ENCODE peak calls at places on chromosomes 13 and 19, in six cellular contexts. D is bronchial epithelial cell, F is kidney epithelial cell, A is endodermal cell, Z is lower leg skin, R is pancreas. H is an unnamed sample.

GRCh38 chr13:73880365-73880764 is 253.8 kb downstream of the KLF12 start:
- DNase-seq in A (no peak), D (peak), F (no peak), Z (no peak), R (no peak), H (no peak)

GRCh38 chr19:14003279-14004051 is 2.7 kb downstream of the RFX1 start:
- DNase-seq in Z (no peak), F (no peak), A (no peak), R (no peak), D (peak), H (no peak)

GRCh38 chr19:8352134-8352827 is 9.2 kb upstream of the KANK3 start:
- DNase-seq in R (no peak), Z (no peak), D (no peak), A (no peak), F (no peak), H (no peak)

GRCh38 chr13:112850273-112850672 is 118.7 kb upstream of the MCF2L start:
- DNase-seq in F (no peak), A (peak), R (no peak), Z (no peak), D (no peak), H (no peak)

GRCh38 chr13:46232281-46232680 is 20.6 kb downstream of the LRRC63 start:
- DNase-seq in D (no peak), F (no peak), R (no peak), A (no peak), Z (no peak), H (no peak)

GRCh38 chr13:26017196-26017921 is 34.5 kb downstream of the SHISA2 start:
- DNase-seq in Z (no peak), R (no peak), F (no peak), D (no peak), A (no peak), H (peak)

GRCh38 chr13:111005808-111006494 is 91.1 kb upstream of the ANKRD10 start:
- DNase-seq in R (peak), A (no peak), D (no peak), Z (no peak), F (no peak), H (no peak)

GRCh38 chr19:32339988-32340874 is 5.2 kb upstream of the ZNF507 start:
- DNase-seq in R (peak), D (peak), Z (no peak), F (no peak), A (peak), H (no peak)

GRCh38 chr19:33505168-33505567 is 16.4 kb downstream of the PEPD start:
- DNase-seq in Z (no peak), R (no peak), A (no peak), D (no peak), F (no peak), H (no peak)

GRCh38 chr19:35098413-35099049 is 17.1 kb upstream of the FXYD3 start:
- DNase-seq in Z (no peak), D (peak), R (peak), F (no peak), A (no peak), H (no peak)

GRCh38 chr19:57465680-57466381 is 8.9 kb upstream of the VN1R1 start:
- DNase-seq in F (no peak), Z (no peak), A (peak), D (peak), R (no peak), H (no peak)

GRCh38 chr13:31925079-31925478 is 106.5 kb upstream of the FRY start:
- DNase-seq in R (no peak), Z (no peak), F (no peak), D (no peak), A (no peak), H (no peak)

GRCh38 chr19:7870571-7871279 is 3.5 kb downstream of the PRR36 start:
- DNase-seq in D (peak), F (no peak), Z (no peak), R (peak), A (peak), H (no peak)

GRCh38 chr19:17471410-17472125 is 1.2 kb downstream of the SLC27A1 start:
- DNase-seq in F (no peak), Z (no peak), A (peak), R (no peak), D (no peak), H (no peak)

GRCh38 chr13:39929583-39929982 is 274.1 kb downstream of the COG6 start:
- DNase-seq in R (no peak), F (no peak), D (no peak), A (no peak), Z (no peak), H (no peak)

DNA sequence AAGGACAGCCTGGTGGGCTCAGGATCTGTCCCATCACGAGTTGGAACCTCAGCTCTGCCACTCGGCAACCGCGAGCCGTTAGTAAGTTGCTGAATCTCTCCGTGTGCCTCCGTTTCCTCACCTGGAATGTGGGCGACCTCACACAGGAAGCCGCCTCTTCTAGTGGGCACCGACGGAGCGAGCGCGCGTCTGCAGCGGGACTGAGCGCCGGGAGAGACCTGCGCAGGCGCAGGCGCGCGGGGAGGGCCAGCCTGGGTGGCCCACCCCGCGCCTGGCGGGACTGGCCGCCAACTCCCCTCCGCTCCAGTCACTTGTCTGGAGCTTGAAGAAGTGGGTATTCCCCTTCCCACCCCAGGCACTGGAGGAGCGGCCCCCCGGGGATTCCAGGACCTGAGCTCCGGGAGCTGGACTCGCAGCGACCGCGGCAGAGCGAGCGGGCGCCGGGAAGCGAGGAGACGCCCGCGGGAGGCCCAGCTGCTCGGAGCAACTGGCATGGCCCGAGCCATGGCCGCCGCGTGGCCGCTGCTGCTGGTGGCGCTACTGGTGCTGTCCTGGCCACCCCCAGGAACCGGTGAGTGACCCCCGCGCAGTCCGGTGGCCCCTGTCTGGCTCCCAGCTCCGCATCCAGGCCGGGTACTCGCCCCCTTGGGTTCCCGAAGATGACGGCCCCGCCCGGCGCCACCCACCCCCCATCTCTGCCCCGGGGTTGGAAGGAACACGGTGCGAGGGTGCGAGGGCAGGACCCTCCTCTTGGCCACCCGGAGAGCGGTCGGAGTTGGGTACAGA is at the start of gene PVR:
- DNase-seq in A (peak), Z (peak), R (peak), F (peak), D (peak), H (no peak)
- TF ChIP-seq CTCF in A (peak), Z (no peak), R (no peak), F (no peak), D (peak), H (peak)

GRCh38 chr19:51337861-51338562 is 3.9 kb downstream of the VSIG10L start:
- DNase-seq in A (peak), Z (no peak), R (no peak), D (no peak), F (no peak), H (no peak)
- H3K4me3 ChIP-seq in A (peak), Z (no peak), R (no peak), D (no peak), F (no peak), H (no peak)

GRCh38 chr13:37690361-37690760 is 91.8 kb upstream of the POSTN start:
- DNase-seq in R (no peak), D (no peak), Z (no peak), F (no peak), A (no peak), H (no peak)

GRCh38 chr13:37700887-37701286 is 102.3 kb upstream of the POSTN start:
- DNase-seq in Z (no peak), F (no peak), A (no peak), D (no peak), R (no peak), H (no peak)

DNA sequence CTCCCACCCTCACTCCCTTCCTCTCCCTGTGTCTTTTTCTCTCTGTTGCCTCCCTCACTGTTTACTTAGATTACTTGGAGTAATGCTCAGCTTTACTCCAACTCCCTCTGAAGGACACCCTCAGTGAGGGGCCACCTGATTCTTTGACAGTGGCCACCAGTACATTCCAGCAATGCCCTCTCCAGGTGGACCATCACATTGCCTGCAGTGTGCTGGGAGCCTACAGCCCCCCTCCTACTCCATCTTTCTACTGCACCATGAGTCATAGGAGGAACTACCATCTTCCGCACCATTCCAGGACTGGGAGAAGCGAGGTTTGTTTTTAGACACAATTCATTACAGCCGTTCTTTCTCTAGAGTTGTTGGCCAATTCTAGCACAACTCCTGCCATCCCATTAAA is 96.6 kb upstream of the POSTN start:
- DNase-seq in R (no peak), D (no peak), A (no peak), F (no peak), Z (no peak), H (no peak)
- TF ChIP-seq CTCF in R (no peak), D (no peak), A (peak), F (no peak), Z (no peak), H (no peak)

GRCh38 chr13:27826379-27827353 is 34.4 kb downstream of the GSX1 start:
- DNase-seq in F (peak), Z (peak), R (peak), A (peak), D (peak), H (peak)
- H3K4me3 ChIP-seq in F (no peak), Z (no peak), R (peak), A (peak), D (no peak), H (peak)

GRCh38 chr19:42326969-42327368 is 1.5 kb downstream of the MEGF8 start:
- DNase-seq in R (no peak), A (no peak), D (no peak), F (no peak), Z (no peak), H (no peak)

GRCh38 chr19:42325896-42326771 is 699 bp downstream of the MEGF8 start:
- DNase-seq in F (no peak), D (no peak), Z (peak), A (peak), R (peak), H (no peak)

GRCh38 chr19:42324655-42325307 is 654 bp upstream of the MEGF8 start:
- DNase-seq in Z (no peak), D (no peak), A (peak), R (peak), F (no peak), H (no peak)

GRCh38 chr19:42323852-42324654 is 1.4 kb upstream of the MEGF8 start:
- DNase-seq in R (no peak), A (peak), D (no peak), F (no peak), Z (no peak), H (no peak)

DNA sequence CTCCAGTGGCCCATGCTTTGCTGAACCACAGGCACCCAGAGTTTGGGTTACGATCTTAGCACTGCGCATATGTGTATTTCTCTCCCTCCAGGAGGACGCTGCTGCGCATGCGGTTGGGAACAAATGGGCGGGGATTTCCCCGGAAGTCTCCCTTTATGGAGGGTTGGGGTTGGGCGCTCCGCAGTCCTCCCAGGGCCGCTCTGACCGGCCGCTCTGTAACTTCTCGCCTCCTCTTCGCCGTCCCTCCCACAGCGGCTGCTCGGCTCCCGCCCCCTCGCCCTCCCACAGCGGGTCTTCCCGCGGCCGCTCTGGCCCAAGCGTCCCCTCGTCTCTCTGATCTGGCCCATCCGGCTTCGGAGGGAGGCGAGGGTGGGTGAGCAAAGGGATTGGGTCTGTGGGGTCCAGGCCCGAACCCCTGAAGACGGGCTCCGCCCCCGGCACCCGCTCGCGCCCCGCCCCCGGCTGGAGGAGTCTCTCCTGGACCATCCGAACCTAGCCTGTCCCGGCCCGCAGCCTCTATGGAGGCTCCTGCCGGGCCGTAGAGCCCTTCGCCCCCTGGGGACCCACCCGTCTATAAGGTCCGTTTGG is at the start of gene MEGF8:
- DNase-seq in R (peak), Z (peak), A (peak), F (peak), D (peak), H (peak)
- TF ChIP-seq CTCF in R (peak), Z (peak), A (no peak), F (no peak), D (peak), H (peak)

GRCh38 chr19:1130801-1131717 is 27.3 kb downstream of the GPX4 start:
- DNase-seq in F (no peak), Z (no peak), R (no peak), A (no peak), D (no peak), H (no peak)

GRCh38 chr19:1131718-1132552 is 28.1 kb downstream of the GPX4 start:
- DNase-seq in R (no peak), F (peak), Z (peak), D (peak), A (peak), H (peak)

GRCh38 chr19:1126984-1127760 is 23.4 kb downstream of the GPX4 start:
- DNase-seq in F (no peak), A (no peak), R (no peak), D (no peak), Z (no peak), H (no peak)

GRCh38 chr19:1128111-1128510 is 24.3 kb downstream of the GPX4 start:
- DNase-seq in Z (no peak), A (no peak), R (no peak), F (no peak), D (no peak), H (no peak)

DNA sequence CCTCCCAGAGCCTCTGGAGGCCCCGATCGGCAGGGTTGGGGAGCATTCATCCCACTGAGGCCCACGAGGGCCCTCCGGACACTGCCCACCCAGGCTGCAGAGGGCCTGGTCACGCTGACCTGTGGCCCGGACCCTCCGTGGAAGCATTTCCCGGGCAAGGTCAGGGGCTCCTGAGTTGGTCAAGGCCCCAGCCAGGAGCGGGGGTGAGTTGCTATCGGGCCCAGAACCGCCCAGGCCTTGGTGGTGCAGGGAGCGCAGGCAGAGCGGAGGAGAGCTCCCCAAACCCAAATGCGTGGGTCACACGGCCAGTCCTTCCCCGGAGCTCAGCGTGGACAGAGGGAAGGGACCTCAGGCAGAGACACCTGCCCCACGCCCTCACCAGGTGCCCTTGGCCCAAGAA is 25.7 kb downstream of the GPX4 start:
- DNase-seq in F (no peak), R (no peak), D (no peak), Z (no peak), A (no peak), H (no peak)
- H3K4me3 ChIP-seq in F (no peak), R (no peak), D (no peak), Z (no peak), A (no peak), H (no peak)

DNA sequence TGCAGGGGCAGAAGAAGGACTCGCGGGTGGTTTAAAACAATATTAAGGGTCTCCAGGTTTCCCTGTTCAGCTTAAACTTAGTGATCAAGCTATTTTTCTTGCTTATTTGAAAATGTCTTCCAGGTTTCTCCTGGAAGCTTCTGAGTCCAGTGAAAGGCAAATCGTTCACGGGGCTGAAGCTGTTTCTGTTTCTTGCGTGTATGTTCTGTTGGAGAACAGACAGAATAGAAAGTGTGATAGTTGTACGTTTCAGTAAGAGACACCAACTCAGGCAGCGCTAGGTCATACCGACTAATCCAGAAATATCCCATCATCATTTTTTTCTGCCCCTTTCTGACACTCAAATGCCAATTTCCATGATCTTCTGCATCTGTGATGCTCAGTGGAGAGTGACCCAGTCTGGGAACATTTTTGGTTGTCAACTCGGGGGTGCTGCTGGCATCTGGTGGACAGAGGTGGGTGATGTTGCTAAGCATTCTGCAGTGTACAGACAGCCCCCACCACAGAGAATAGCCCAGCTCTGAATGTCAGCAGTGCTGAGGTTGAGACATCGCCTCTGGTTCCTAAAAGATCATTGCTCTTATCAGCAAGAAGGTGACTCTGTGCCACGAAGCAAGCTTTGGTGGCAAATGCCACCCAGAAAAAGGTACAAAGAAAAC is 4.3 kb downstream of the KLF2 start:
- DNase-seq in D (no peak), F (no peak), Z (no peak), A (no peak), R (no peak), H (no peak)
- TF ChIP-seq CTCF in D (no peak), F (no peak), Z (no peak), A (no peak), R (no peak), H (no peak)

DNA sequence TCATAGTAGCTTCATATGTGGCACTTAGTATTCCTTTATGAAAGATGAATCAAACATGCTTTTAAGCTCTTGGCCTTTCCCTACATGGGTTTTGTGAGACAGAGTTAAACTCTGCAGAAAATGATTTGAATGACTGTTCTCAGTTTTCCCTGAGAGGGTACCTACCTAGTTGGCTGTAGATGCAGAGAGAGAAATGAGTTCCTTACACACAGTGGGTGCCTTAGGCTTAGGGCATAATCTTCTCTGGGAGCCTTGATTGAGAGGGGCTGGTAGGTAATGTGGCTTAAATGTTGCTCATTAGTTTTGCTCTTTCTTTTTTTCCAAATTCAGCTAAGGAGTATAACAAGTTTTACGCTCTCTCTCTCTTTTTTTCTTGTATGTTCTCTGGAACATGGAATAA is 3.0 kb downstream of the URI1 start:
- DNase-seq in Z (no peak), R (no peak), F (no peak), D (no peak), A (no peak), H (no peak)
- H3K4me3 ChIP-seq in Z (no peak), R (no peak), F (no peak), D (no peak), A (no peak), H (no peak)